ENCODE peak calls at places on chromosomes 2 and 18, in four cellular contexts. E is K562, H is GM12891, K is SK-N-SH. D is an unnamed sample.

GRCh38 chr18:179499-179898 is 21.1 kb downstream of the USP14 start:
- DNase-seq in E (no peak), H (no peak), K (no peak), D (no peak)

GRCh38 chr2:69693472-69694450 is 48.2 kb upstream of the ANXA4 start:
- DNase-seq in H (no peak), K (no peak), E (no peak), D (no peak)

GRCh38 chr2:63614983-63615945 is 26.5 kb downstream of the MDH1 start:
- DNase-seq in E (no peak), H (no peak), K (no peak), D (no peak)

GRCh38 chr2:88074854-88075292 is 7.2 kb downstream of the SMYD1 start:
- DNase-seq in E (no peak), K (no peak), H (no peak), D (no peak)

GRCh38 chr2:8541223-8541622 is 140.6 kb upstream of the ID2 start:
- DNase-seq in E (no peak), H (no peak), K (no peak), D (no peak)

GRCh38 chr18:2104620-2105462 is 466.5 kb downstream of the METTL4 start:
- DNase-seq in E (peak), H (peak), K (peak), D (peak)

GRCh38 chr2:129334128-129334527 is 645.3 kb upstream of the RAB6C start:
- DNase-seq in K (no peak), H (no peak), E (no peak), D (no peak)

GRCh38 chr2:161418715-161419337 is 2.7 kb downstream of the TBR1 start:
- DNase-seq in K (peak), H (no peak), E (no peak), D (no peak)

GRCh38 chr2:232492963-232493700 is 5.5 kb upstream of the ECEL1 start:
- DNase-seq in H (no peak), E (no peak), K (no peak), D (no peak)

GRCh38 chr2:96090527-96090926 is 25.8 kb downstream of the ADRA2B start:
- DNase-seq in K (no peak), E (no peak), H (no peak), D (no peak)

GRCh38 chr2:12169721-12170120 is 423.3 kb downstream of the LPIN1 start:
- DNase-seq in K (no peak), E (no peak), H (no peak), D (no peak)

GRCh38 chr18:4352746-4353522 is 102.2 kb downstream of the DLGAP1 start:
- DNase-seq in H (no peak), E (no peak), K (no peak), D (no peak)

GRCh38 chr18:58848685-58849084 is 16.0 kb upstream of the ZNF532 start:
- DNase-seq in E (no peak), K (no peak), H (no peak), D (no peak)
- TF ChIP-seq TAF1 in E (no peak), K (no peak), H (no peak), D (no peak)

DNA sequence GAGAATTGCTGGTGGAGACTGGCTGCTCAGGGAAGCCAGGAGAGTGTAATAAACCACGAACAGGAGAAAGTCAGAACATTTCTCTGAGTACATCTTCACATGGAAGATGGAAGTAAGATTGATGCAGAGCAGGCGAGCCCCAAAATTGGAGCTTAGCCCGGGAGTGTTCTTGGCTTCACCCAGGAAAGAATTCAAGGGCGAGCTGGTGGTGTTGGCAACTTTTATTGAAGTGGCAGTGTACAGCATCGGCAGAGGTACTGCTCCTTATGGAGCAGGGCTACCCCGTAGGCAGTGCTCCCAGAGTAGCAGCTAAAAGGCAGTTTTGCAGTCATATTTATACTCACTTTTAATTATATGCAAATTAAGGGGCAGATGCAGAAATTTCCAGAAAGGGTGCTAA is 281.4 kb upstream of the MEX3C start:
- DNase-seq in E (no peak), K (no peak), H (no peak), D (no peak)
- TF ChIP-seq TAF1 in E (no peak), K (no peak), H (no peak), D (no peak)

GRCh38 chr2:202022755-202023154 is 10.9 kb upstream of the FZD7 start:
- DNase-seq in H (no peak), K (no peak), E (no peak), D (no peak)

GRCh38 chr2:202023904-202024266 is 9.8 kb upstream of the FZD7 start:
- DNase-seq in E (no peak), H (no peak), K (no peak), D (no peak)

GRCh38 chr2:202024871-202025270 is 8.8 kb upstream of the FZD7 start:
- DNase-seq in K (no peak), H (no peak), E (no peak), D (no peak)

GRCh38 chr2:202025816-202026215 is 7.8 kb upstream of the FZD7 start:
- DNase-seq in K (no peak), H (no peak), E (no peak), D (no peak)

GRCh38 chr2:202023198-202023903 is 10.3 kb upstream of the FZD7 start:
- DNase-seq in H (no peak), K (no peak), E (no peak), D (no peak)
- TF ChIP-seq TAF1 in H (no peak), K (no peak), E (no peak), D (no peak)

DNA sequence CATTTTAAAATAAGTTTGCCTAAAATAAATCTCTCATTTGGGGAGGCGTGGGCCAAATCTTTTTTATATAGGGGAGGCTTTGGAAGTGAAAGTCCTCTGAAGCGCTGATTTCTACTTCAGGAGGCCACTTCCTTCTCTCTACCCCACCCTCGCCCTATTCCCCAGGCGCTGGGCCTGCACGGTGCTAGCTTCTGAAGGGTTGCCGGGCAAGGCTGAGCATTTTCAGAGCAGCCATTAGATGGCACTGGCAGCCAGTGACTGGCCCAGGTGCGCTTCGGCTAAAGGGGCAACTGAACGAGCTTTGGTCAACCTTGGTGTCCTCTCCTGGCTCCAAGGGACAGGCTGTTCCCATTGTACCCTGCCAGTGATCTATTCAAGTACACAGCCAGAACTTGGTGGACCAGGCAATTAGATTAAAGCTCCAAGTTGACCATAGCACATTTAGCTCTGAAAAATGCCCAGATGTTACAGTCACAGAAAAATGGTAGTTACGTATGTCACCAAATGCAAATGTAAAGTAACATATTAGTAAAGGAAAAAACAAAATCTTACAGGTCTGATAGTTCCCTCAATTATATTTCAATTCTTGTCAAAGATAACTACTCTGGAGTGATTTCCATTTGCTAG is 2.3 kb downstream of the POMC start:
- DNase-seq in K (peak), E (no peak), H (peak), D (peak)
- TF ChIP-seq TAF1 in K (no peak), E (no peak), H (no peak), D (no peak)

GRCh38 chr2:29015701-29016470 is 34.8 kb downstream of the TOGARAM2 start:
- DNase-seq in E (no peak), K (no peak), H (no peak), D (no peak)
- TF ChIP-seq TAF1 in E (no peak), K (no peak), H (no peak), D (no peak)

GRCh38 chr2:239833728-239834109 is 191.4 kb downstream of the NDUFA10 start:
- DNase-seq in H (no peak), K (peak), E (no peak), D (no peak)
- TF ChIP-seq TAF1 in H (no peak), K (no peak), E (no peak), D (no peak)

DNA sequence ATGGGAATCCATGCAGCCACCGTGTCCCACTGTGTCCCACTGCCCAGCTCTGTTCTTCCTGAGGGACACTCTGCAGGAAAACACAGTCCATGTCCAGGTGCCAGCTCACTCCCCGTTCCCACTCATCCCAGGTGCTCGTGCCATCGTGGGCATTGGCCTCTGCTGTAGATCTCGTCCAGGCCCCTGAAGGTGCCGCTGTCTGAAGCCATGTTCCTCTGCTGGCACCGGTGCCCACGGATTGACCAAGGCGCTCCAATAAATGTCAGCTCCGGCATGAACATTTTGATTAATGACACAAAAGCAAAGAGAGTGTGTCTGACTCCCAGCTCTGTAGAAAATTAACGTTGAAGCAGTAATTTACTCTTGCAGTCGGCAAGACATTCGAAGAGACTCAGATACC is 280.1 kb upstream of the SALL3 start:
- DNase-seq in K (no peak), H (no peak), E (no peak), D (no peak)
- TF ChIP-seq TAF1 in K (no peak), H (no peak), E (no peak), D (no peak)

DNA sequence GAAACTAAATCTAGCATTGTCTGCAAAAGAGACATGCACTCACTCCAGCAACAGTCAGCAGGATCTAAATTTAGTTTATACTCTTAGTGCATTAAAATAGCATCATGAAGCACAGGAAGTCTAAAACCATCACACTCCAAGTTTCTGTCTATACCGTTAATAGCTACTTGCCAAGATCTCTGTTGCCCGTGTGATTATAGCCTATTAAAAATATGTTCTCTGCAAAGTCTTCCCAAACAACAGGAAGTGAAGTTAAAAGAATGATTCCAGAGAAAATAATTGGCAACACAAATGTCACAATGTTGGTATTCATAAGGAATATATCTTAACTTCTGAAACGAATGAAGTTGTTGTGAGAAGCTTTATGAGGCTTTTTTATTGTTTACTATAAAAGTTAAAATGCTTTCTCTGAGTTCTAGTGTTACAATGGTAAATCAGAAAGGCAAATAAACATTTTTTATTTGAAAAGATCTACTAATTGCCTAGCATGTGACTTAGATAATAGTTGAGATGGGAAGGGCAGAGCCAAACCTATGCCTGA is 184.2 kb downstream of the ZNF385B start:
- DNase-seq in E (no peak), K (no peak), H (no peak), D (no peak)
- TF ChIP-seq TAF1 in E (no peak), K (no peak), H (no peak), D (no peak)

D was measured in GM12892.